ENCODE peak calls at places on chromosome 20, in five cellular contexts. One of them, this sample, is unnamed.

GRCh38 chr20:20843982-20844381 is 131.5 kb upstream of the RALGAPA2 start:
- DNase-seq in IMR-90: no peak
- DNase-seq in heart left ventricle: no peak
- DNase-seq in NB4: peak
- DNase-seq in fibroblast of mammary gland: no peak
- DNase-seq in this sample: no peak

GRCh38 chr20:2135018-2135417 is 33.4 kb downstream of the STK35 start:
- DNase-seq in fibroblast of mammary gland: no peak
- DNase-seq in heart left ventricle: no peak
- DNase-seq in IMR-90: no peak
- DNase-seq in NB4: no peak
- DNase-seq in this sample: no peak

GRCh38 chr20:23245553-23246128 is 105.0 kb upstream of the NXT1 start:
- DNase-seq in IMR-90: peak
- DNase-seq in fibroblast of mammary gland: peak
- DNase-seq in NB4: peak
- DNase-seq in heart left ventricle: peak
- DNase-seq in this sample: peak

GRCh38 chr20:330233-331149 is 5.1 kb downstream of the SOX12 start:
- DNase-seq in IMR-90: peak
- DNase-seq in NB4: peak
- DNase-seq in fibroblast of mammary gland: peak
- DNase-seq in heart left ventricle: no peak
- DNase-seq in this sample: peak

GRCh38 chr20:8399963-8400362 is 267.9 kb downstream of the PLCB1 start:
- DNase-seq in fibroblast of mammary gland: no peak
- DNase-seq in heart left ventricle: no peak
- DNase-seq in NB4: peak
- DNase-seq in IMR-90: no peak
- DNase-seq in this sample: no peak

GRCh38 chr20:35002426-35003210 is 47.0 kb downstream of the MYH7B start:
- DNase-seq in NB4: no peak
- DNase-seq in heart left ventricle: peak
- DNase-seq in IMR-90: no peak
- DNase-seq in fibroblast of mammary gland: no peak
- DNase-seq in this sample: no peak

GRCh38 chr20:31712564-31713311 is 9.9 kb downstream of the BCL2L1 start:
- DNase-seq in fibroblast of mammary gland: peak
- DNase-seq in NB4: no peak
- DNase-seq in heart left ventricle: peak
- DNase-seq in IMR-90: peak
- DNase-seq in this sample: peak

GRCh38 chr20:50572922-50573777 is 63.0 kb downstream of the PTPN1 start:
- DNase-seq in NB4: no peak
- DNase-seq in heart left ventricle: no peak
- DNase-seq in IMR-90: peak
- DNase-seq in fibroblast of mammary gland: peak
- DNase-seq in this sample: peak

GRCh38 chr20:10553326-10553984 is 118.3 kb downstream of the SLX4IP start:
- DNase-seq in fibroblast of mammary gland: peak
- DNase-seq in IMR-90: peak
- DNase-seq in heart left ventricle: peak
- DNase-seq in NB4: peak
- DNase-seq in this sample: peak

GRCh38 chr20:45303586-45304463 is 2.8 kb upstream of the RBPJL start:
- DNase-seq in heart left ventricle: no peak
- DNase-seq in NB4: no peak
- DNase-seq in fibroblast of mammary gland: peak
- DNase-seq in IMR-90: no peak
- DNase-seq in this sample: no peak

GRCh38 chr20:37968726-37969401 is 64.4 kb downstream of the TTI1 start:
- DNase-seq in NB4: peak
- DNase-seq in IMR-90: no peak
- DNase-seq in fibroblast of mammary gland: peak
- DNase-seq in heart left ventricle: no peak
- DNase-seq in this sample: no peak

GRCh38 chr20:9408422-9409300 is 105.7 kb upstream of the LAMP5 start:
- DNase-seq in fibroblast of mammary gland: peak
- DNase-seq in heart left ventricle: no peak
- DNase-seq in NB4: no peak
- DNase-seq in IMR-90: peak
- DNase-seq in this sample: peak

GRCh38 chr20:41586784-41587183 is 31.4 kb downstream of the CHD6 start:
- DNase-seq in fibroblast of mammary gland: no peak
- DNase-seq in NB4: no peak
- DNase-seq in heart left ventricle: no peak
- DNase-seq in IMR-90: no peak
- DNase-seq in this sample: no peak

GRCh38 chr20:52105573-52106422 is 85.8 kb downstream of the ZFP64 start:
- DNase-seq in IMR-90: peak
- DNase-seq in fibroblast of mammary gland: peak
- DNase-seq in heart left ventricle: no peak
- DNase-seq in NB4: no peak
- DNase-seq in this sample: peak
- TF ChIP-seq CTCF in IMR-90: peak
- TF ChIP-seq CTCF in fibroblast of mammary gland: peak
- TF ChIP-seq CTCF in heart left ventricle: peak
- TF ChIP-seq CTCF in NB4: no peak
- TF ChIP-seq CTCF in this sample: peak

DNA sequence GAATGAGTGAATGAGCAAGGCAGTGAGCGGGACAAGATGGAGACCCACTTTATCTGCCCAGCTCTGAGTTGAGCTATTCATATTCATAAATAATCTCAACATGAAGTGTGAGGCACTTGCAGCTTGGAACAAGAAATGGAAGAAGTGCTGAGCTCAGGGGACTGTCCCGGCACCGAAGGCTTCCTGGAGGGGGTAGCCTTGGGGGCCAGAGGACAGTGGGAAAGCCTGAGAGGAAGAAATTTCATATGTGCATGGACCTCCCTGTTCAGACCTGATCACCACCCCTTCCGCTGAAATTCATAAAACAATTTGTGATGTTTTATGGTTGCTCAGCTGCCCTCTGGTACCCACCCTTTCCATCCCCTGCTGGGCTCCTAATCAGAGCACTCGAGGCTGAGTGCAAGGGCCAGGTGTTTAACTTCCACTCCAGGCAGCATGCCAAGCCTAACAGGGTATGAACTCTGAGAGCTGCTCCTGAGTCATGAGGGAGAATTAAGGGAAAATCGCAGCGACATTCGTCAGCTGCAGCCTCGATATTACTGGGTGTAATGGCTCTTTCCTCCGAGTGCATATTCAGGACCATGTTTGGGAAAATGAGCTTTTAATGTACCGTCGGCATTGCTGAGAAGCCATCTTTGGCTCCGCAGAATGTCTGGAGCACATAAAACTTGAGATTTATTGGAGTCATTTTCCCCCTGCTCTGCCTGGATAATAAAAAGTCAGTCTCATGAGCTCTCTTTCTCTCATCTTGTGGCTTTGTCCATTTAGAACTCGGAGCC is 103.4 kb downstream of the TOX2 start:
- DNase-seq in IMR-90: peak
- DNase-seq in fibroblast of mammary gland: peak
- DNase-seq in NB4: no peak
- DNase-seq in heart left ventricle: no peak
- DNase-seq in this sample: peak
- H3K4me3 ChIP-seq in IMR-90: no peak
- H3K4me3 ChIP-seq in fibroblast of mammary gland: no peak
- H3K4me3 ChIP-seq in NB4: no peak
- H3K4me3 ChIP-seq in heart left ventricle: no peak
- H3K4me3 ChIP-seq in this sample: no peak

GRCh38 chr20:12287575-12287974 is 369.9 kb downstream of the BTBD3 start:
- DNase-seq in IMR-90: no peak
- DNase-seq in fibroblast of mammary gland: no peak
- DNase-seq in heart left ventricle: no peak
- DNase-seq in NB4: no peak
- DNase-seq in this sample: no peak
- TF ChIP-seq CTCF in IMR-90: no peak
- TF ChIP-seq CTCF in fibroblast of mammary gland: no peak
- TF ChIP-seq CTCF in heart left ventricle: no peak
- TF ChIP-seq CTCF in NB4: no peak
- TF ChIP-seq CTCF in this sample: no peak

GRCh38 chr20:63651942-63652191 is 1.4 kb downstream of the STMN3 start:
- DNase-seq in NB4: no peak
- DNase-seq in heart left ventricle: no peak
- DNase-seq in fibroblast of mammary gland: no peak
- DNase-seq in IMR-90: no peak
- DNase-seq in this sample: no peak
- H3K4me3 ChIP-seq in NB4: no peak
- H3K4me3 ChIP-seq in heart left ventricle: peak
- H3K4me3 ChIP-seq in fibroblast of mammary gland: peak
- H3K4me3 ChIP-seq in IMR-90: peak
- H3K4me3 ChIP-seq in this sample: peak

GRCh38 chr20:3670945-3671344 is 7.7 kb upstream of the GFRA4 start:
- DNase-seq in NB4: no peak
- DNase-seq in IMR-90: no peak
- DNase-seq in heart left ventricle: peak
- DNase-seq in fibroblast of mammary gland: no peak
- DNase-seq in this sample: no peak

GRCh38 chr20:3673551-3674070 is 8.2 kb downstream of the ADAM33 start:
- DNase-seq in fibroblast of mammary gland: no peak
- DNase-seq in IMR-90: no peak
- DNase-seq in heart left ventricle: peak
- DNase-seq in NB4: no peak
- DNase-seq in this sample: no peak

GRCh38 chr20:3672864-3673550 is 8.8 kb downstream of the ADAM33 start:
- DNase-seq in IMR-90: no peak
- DNase-seq in heart left ventricle: peak
- DNase-seq in NB4: no peak
- DNase-seq in fibroblast of mammary gland: no peak
- DNase-seq in this sample: no peak

GRCh38 chr20:3670511-3670910 is 7.3 kb upstream of the GFRA4 start:
- DNase-seq in fibroblast of mammary gland: peak
- DNase-seq in NB4: peak
- DNase-seq in IMR-90: peak
- DNase-seq in heart left ventricle: peak
- DNase-seq in this sample: no peak

DNA sequence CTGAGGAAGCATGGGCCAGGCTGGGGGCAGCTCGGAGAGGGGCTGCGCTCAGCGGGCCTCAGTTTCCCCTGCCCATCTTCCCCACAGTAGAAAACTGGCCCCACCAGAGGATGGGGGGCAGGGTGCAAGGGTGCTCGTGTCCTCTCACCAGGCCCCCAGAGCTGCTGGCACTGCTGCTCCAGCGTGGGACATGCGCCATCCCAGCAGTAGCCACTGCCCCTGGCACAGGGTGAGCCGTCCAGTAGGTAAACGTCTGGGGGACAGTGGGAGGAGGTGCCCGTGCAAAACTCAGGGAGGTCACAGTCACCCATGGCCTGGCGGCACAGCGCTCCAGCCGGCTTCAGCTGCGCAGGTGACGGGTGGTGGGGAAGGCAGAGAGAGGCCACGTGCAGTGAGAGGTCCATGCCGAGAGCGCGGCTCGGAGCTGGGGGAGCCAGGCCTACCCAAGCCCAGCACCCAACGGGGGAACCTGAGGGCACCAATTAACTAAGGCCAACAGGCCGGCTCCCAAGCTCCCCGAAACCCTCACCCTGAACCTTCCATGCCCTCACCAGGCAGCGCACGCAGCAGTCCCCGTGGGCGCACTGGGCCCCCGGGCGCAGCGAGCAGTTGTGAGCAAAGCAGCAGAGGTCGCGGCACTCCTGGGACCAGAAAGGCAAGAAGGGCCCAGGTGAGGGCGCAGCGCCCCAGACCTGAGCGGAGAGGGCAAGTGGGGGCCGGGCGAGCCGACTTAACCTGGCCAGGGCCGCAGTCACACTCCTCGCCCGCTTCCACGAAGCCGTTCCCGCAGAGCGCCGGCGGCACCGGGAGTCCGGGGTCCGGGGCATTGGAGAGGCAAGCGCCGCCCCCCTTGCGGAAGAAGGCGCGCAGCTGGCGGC is 9.0 kb upstream of the GFRA4 start:
- DNase-seq in IMR-90: no peak
- DNase-seq in NB4: no peak
- DNase-seq in heart left ventricle: peak
- DNase-seq in fibroblast of mammary gland: no peak
- DNase-seq in this sample: no peak
- TF ChIP-seq CTCF in IMR-90: no peak
- TF ChIP-seq CTCF in NB4: no peak
- TF ChIP-seq CTCF in heart left ventricle: no peak
- TF ChIP-seq CTCF in fibroblast of mammary gland: no peak
- TF ChIP-seq CTCF in this sample: no peak

DNA sequence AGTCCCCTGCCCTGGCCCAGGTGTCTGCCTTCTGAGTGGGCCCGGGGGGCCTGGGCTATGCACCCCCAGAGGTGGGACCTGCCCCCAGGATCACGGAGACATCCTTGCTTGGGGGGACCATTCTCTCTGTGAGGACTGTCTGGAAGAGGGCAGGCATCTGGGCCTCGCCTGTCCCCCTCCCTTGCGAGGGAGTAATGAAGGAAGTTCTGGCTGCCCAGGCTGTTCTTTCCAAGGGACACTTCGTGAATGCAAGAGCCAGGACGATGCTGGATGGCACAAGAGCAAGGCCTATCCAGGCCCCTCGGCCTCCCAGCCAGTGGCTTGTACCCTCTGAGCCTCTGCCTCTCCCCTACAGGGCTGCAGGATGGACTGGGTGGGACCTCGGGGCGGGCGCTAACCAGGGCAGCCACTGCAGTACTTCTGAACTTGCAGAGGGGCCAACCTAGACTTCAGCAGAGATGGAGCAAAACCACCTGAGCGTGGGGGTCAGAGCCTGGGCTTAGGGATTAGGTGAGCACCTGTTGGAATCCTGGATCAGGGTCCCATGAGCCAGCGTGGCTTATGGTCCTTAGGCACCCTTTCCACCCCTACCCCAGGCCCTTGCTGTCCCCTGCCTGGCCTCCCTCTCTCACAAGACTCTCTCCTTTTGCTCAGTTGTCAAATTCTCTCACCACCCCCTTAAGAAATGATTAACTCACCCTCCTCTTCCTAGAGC is 53.3 kb downstream of the CTCFL start:
- DNase-seq in IMR-90: no peak
- DNase-seq in heart left ventricle: peak
- DNase-seq in NB4: no peak
- DNase-seq in fibroblast of mammary gland: no peak
- DNase-seq in this sample: no peak
- H3K4me3 ChIP-seq in IMR-90: no peak
- H3K4me3 ChIP-seq in heart left ventricle: no peak
- H3K4me3 ChIP-seq in NB4: no peak
- H3K4me3 ChIP-seq in fibroblast of mammary gland: no peak
- H3K4me3 ChIP-seq in this sample: no peak

GRCh38 chr20:59839372-59839771 is 94.1 kb downstream of the SYCP2 start:
- DNase-seq in NB4: no peak
- DNase-seq in heart left ventricle: no peak
- DNase-seq in IMR-90: no peak
- DNase-seq in fibroblast of mammary gland: no peak
- DNase-seq in this sample: no peak

GRCh38 chr20:59835448-59836395 is 97.7 kb downstream of the SYCP2 start:
- DNase-seq in heart left ventricle: no peak
- DNase-seq in NB4: no peak
- DNase-seq in IMR-90: peak
- DNase-seq in fibroblast of mammary gland: peak
- DNase-seq in this sample: peak

GRCh38 chr20:59836768-59837167 is 96.7 kb downstream of the SYCP2 start:
- DNase-seq in IMR-90: no peak
- DNase-seq in fibroblast of mammary gland: no peak
- DNase-seq in heart left ventricle: no peak
- DNase-seq in NB4: no peak
- DNase-seq in this sample: no peak

GRCh38 chr20:59835057-59835447 is 98.4 kb downstream of the SYCP2 start:
- DNase-seq in NB4: no peak
- DNase-seq in IMR-90: no peak
- DNase-seq in heart left ventricle: no peak
- DNase-seq in fibroblast of mammary gland: peak
- DNase-seq in this sample: peak

GRCh38 chr20:59837623-59838394 is 95.6 kb downstream of the SYCP2 start:
- DNase-seq in fibroblast of mammary gland: no peak
- DNase-seq in IMR-90: no peak
- DNase-seq in heart left ventricle: no peak
- DNase-seq in NB4: no peak
- DNase-seq in this sample: peak
- TF ChIP-seq CTCF in fibroblast of mammary gland: no peak
- TF ChIP-seq CTCF in IMR-90: no peak
- TF ChIP-seq CTCF in heart left ventricle: no peak
- TF ChIP-seq CTCF in NB4: no peak
- TF ChIP-seq CTCF in this sample: no peak